ENCODE peak calls at places on chromosomes 5 and 9, in five cellular contexts. L is activated CD8-positive, alpha-beta memory T cell treated with anti-CD3 and anti-CD28 coated beads, Interleukin-2, amount 50 U/mL, for 48 hours; Q is heart left ventricle; I is HCT116; P is NCI-H774. U is an unnamed sample.

GRCh38 chr9:104881991-104882555 is 45.9 kb downstream of the ABCA1 start:
- DNase-seq in L (no peak), Q (no peak), I (no peak), P (no peak), U (no peak)

GRCh38 chr9:21336467-21336866 is 1.3 kb upstream of the KLHL9 start:
- DNase-seq in L (no peak), Q (no peak), I (no peak), P (no peak), U (no peak)

GRCh38 chr5:165360366-165361142 is 1855.1 kb downstream of the MAT2B start:
- DNase-seq in L (no peak), Q (no peak), I (no peak), P (no peak), U (no peak)

GRCh38 chr5:104283158-104283557 is 720.6 kb upstream of the NUDT12 start:
- DNase-seq in L (no peak), Q (no peak), I (no peak), P (no peak), U (no peak)

GRCh38 chr9:75644649-75645048 is 245.8 kb upstream of the PCSK5 start:
- DNase-seq in L (no peak), Q (no peak), I (no peak), P (no peak), U (no peak)

GRCh38 chr9:107141967-107142366 is 141.1 kb upstream of the RAD23B start:
- DNase-seq in L (no peak), Q (no peak), I (peak), P (no peak), U (no peak)

GRCh38 chr5:141040093-141040762 is 10.9 kb upstream of the PCDHB1 start:
- DNase-seq in L (no peak), Q (no peak), I (peak), P (peak), U (no peak)

GRCh38 chr5:19616821-19617220 is 371.2 kb downstream of the CDH18 start:
- DNase-seq in L (no peak), Q (no peak), I (no peak), P (no peak), U (no peak)

GRCh38 chr5:34857161-34857560 is 18.2 kb downstream of the TTC23L start:
- DNase-seq in L (no peak), Q (no peak), I (no peak), P (no peak), U (no peak)

GRCh38 chr5:172144931-172145869 is 42.8 kb downstream of the STK10 start:
- DNase-seq in L (no peak), Q (no peak), I (no peak), P (no peak), U (no peak)

GRCh38 chr9:127290666-127291065 is 26.1 kb downstream of the GARNL3 start:
- DNase-seq in L (no peak), Q (no peak), I (no peak), P (no peak), U (no peak)

GRCh38 chr5:60563696-60564324 is 136.2 kb downstream of the DEPDC1B start:
- DNase-seq in L (no peak), Q (no peak), I (no peak), P (no peak), U (no peak)

GRCh38 chr5:44953078-44953477 is 144.3 kb downstream of the MRPS30 start:
- DNase-seq in L (no peak), Q (no peak), I (no peak), P (no peak), U (no peak)

U was measured in GM04503.